ENCODE peak calls at places on chromosome 16, in seven cellular contexts. R is K562, J is HepG2, Z is H1, N is SK-N-SH, A is GM12878, T is GM12892. O is an unnamed sample.

GRCh38 chr16:75251280-75252048 is at the start of gene BCAR1:
- DNase-seq in A (no peak), J (peak), Z (peak), N (peak), T (peak), R (peak), O (peak)

GRCh38 chr16:57530104-57530522 is 6.3 kb downstream of the CCDC102A start:
- DNase-seq in Z (no peak), N (peak), A (no peak), J (peak), R (peak), T (peak), O (peak)

GRCh38 chr16:13136896-13137295 is 235.5 kb downstream of the SHISA9 start:
- DNase-seq in J (no peak), Z (no peak), T (no peak), N (no peak), R (no peak), A (no peak), O (no peak)

GRCh38 chr16:66621973-66622372 is 17.5 kb downstream of the CMTM3 start:
- DNase-seq in T (no peak), J (no peak), R (no peak), A (no peak), Z (no peak), N (no peak), O (no peak)

GRCh38 chr16:52050418-52050817 is 496.5 kb downstream of the TOX3 start:
- DNase-seq in T (no peak), N (no peak), R (no peak), J (peak), Z (no peak), A (no peak), O (no peak)

GRCh38 chr16:83351846-83352245 is 455.9 kb upstream of the HSBP1 start:
- DNase-seq in N (no peak), T (no peak), R (no peak), J (no peak), A (no peak), Z (no peak), O (no peak)

GRCh38 chr16:70573451-70574121 is 50.0 kb downstream of the SF3B3 start:
- DNase-seq in T (no peak), R (no peak), N (no peak), Z (no peak), A (no peak), J (peak), O (no peak)

GRCh38 chr16:2663553-2664521 is 18.5 kb upstream of the KCTD5 start:
- DNase-seq in J (no peak), T (no peak), Z (no peak), N (no peak), R (peak), A (no peak), O (no peak)

GRCh38 chr16:76265434-76266045 is 11.7 kb upstream of the CNTNAP4 start:
- DNase-seq in R (peak), N (peak), J (peak), T (no peak), A (no peak), Z (peak), O (no peak)

GRCh38 chr16:85216522-85217375 is 104.5 kb upstream of the CIBAR2 start:
- DNase-seq in A (no peak), J (no peak), Z (no peak), N (no peak), T (no peak), R (peak), O (no peak)

GRCh38 chr16:69727916-69728270 is 1.5 kb upstream of the NQO1 start:
- DNase-seq in R (no peak), T (no peak), Z (no peak), A (no peak), N (no peak), J (no peak), O (no peak)

GRCh38 chr16:59698341-59698979 is 964.3 kb upstream of the GOT2 start:
- DNase-seq in R (no peak), J (no peak), A (no peak), Z (no peak), T (no peak), N (no peak), O (no peak)

GRCh38 chr16:57986196-57986595 is 14.3 kb downstream of the ZNF319 start:
- DNase-seq in T (no peak), R (no peak), N (no peak), Z (no peak), J (no peak), A (no peak), O (no peak)

GRCh38 chr16:87602821-87603683 is 744 bp downstream of the JPH3 start:
- DNase-seq in T (no peak), R (no peak), N (peak), Z (no peak), J (no peak), A (no peak), O (no peak)

GRCh38 chr16:53549970-53550406 is 47.0 kb upstream of the AKTIP start:
- DNase-seq in N (peak), J (peak), R (peak), A (peak), T (peak), Z (peak), O (peak)

GRCh38 chr16:1731073-1731472 is 25.1 kb downstream of the MAPK8IP3 start:
- DNase-seq in A (no peak), T (no peak), R (no peak), J (no peak), Z (no peak), N (no peak), O (no peak)

GRCh38 chr16:47375423-47375822 is 85.4 kb downstream of the ITFG1 start:
- DNase-seq in J (no peak), R (no peak), N (no peak), Z (no peak), A (no peak), T (no peak), O (no peak)

GRCh38 chr16:80084614-80085013 is 456.2 kb upstream of the DYNLRB2 start:
- DNase-seq in A (no peak), Z (peak), R (peak), T (no peak), N (no peak), J (peak), O (no peak)

GRCh38 chr16:84511821-84512220 is 7.4 kb upstream of the MEAK7 start:
- DNase-seq in J (no peak), Z (no peak), T (no peak), A (no peak), N (no peak), R (no peak), O (no peak)

DNA sequence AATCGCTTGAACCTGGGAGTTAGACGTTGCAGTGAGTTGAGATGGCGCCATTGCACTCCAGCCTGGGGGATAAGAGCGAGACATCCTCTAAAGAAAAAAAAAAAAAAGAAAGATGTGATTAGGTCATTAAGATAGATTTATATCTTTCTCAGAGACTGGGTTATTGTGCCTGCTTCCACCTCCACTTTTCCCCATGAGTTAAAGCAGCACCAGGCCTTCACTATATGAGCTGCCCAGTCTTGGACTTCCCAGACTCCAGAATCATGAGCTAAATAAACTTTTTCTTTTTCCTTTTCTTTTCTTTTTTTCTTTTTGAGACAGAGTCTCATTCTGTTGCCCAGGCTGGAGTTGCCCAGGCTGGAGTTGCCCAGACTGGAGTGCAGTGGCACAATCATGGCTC is 19.4 kb upstream of the CDH1 start:
- DNase-seq in N (no peak), A (no peak), Z (no peak), R (no peak), T (no peak), J (no peak), O (no peak)
- TF ChIP-seq TAF1 in N (no peak), A (no peak), Z (no peak), R (no peak), T (no peak), J (no peak), O (no peak)

GRCh38 chr16:50438041-50438437 is 69.3 kb upstream of the BRD7 start:
- DNase-seq in J (peak), A (no peak), N (no peak), T (no peak), R (peak), Z (no peak), O (no peak)
- TF ChIP-seq TAF1 in J (no peak), A (no peak), N (no peak), T (no peak), R (no peak), Z (no peak), O (no peak)

GRCh38 chr16:55046146-55046460 is 115.4 kb downstream of the IRX5 start:
- DNase-seq in R (no peak), N (no peak), Z (no peak), J (no peak), T (no peak), A (no peak), O (no peak)

GRCh38 chr16:55047903-55048497 is 117.3 kb downstream of the IRX5 start:
- DNase-seq in Z (no peak), J (no peak), A (no peak), T (no peak), R (no peak), N (no peak), O (no peak)

GRCh38 chr16:55046513-55046912 is 115.8 kb downstream of the IRX5 start:
- DNase-seq in A (no peak), Z (no peak), T (no peak), J (no peak), R (no peak), N (no peak), O (no peak)

GRCh38 chr16:55047331-55047730 is 116.7 kb downstream of the IRX5 start:
- DNase-seq in Z (no peak), J (no peak), R (no peak), N (no peak), T (no peak), A (no peak), O (no peak)

GRCh38 chr16:55048745-55049144 is 118.1 kb downstream of the IRX5 start:
- DNase-seq in T (no peak), R (no peak), N (no peak), A (no peak), J (no peak), Z (no peak), O (no peak)
- TF ChIP-seq TAF1 in T (no peak), R (no peak), N (no peak), A (no peak), J (no peak), Z (no peak), O (no peak)

DNA sequence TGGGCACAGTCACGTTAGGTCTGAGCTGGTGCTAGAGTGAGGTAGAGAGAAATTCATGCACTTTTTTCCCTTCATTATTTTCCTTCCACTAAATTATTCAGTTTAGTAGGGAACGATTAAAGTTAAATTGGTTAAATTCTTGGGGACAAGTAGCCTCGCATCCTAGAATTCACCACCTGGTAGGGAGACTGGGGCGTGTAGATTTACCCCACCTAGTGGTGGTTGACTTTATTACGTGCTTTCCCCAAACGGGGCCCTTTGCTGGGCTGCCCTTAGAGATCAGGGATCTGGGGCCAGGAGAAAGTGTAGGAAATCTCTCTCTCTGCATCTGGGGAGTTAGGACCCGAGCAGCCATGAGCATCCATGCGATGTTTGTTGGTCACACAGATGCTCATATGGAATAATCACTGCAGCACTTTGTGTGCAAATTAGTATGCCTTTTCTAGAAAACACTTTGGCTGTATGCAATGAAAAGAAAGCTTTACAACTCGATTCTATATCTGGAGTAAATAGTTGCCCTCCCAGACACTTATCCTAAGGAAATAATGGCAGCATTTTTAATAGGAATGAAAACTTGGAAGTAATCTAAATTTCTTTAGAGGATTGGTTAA is 107.0 kb downstream of the PLCG2 start:
- DNase-seq in N (peak), R (peak), J (peak), A (no peak), T (peak), Z (peak), O (peak)
- TF ChIP-seq TAF1 in N (no peak), R (no peak), J (no peak), A (no peak), T (no peak), Z (no peak), O (no peak)

GRCh38 chr16:23072084-23072599 is 77.1 kb downstream of the USP31 start:
- DNase-seq in A (no peak), T (no peak), N (peak), R (no peak), J (no peak), Z (no peak), O (no peak)
- TF ChIP-seq TAF1 in A (no peak), T (no peak), N (no peak), R (no peak), J (no peak), Z (no peak), O (no peak)

GRCh38 chr16:81238296-81239011 is at the start of gene BCO1:
- DNase-seq in T (no peak), R (no peak), A (no peak), J (peak), N (no peak), Z (no peak), O (no peak)
- TF ChIP-seq TAF1 in T (no peak), R (no peak), A (no peak), J (no peak), N (no peak), Z (no peak), O (no peak)

DNA sequence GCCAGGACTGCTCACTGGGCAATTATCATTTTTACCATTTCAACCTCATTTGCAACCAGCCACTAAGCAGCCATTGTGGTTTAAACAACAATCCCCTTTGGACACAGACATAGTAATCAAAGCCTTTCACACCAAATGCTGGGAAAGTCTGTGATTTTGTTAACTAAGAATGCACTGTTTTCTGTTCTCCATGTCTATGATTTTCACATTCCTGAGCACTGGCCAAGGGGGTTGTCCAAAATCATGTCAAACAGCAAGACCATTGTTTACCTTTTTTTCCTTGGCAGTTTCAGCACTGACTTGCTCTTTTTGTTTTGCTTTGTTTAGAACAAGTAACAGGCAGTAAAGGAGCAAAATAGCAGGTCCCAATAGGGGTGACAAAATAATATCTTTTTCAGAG is 106.3 kb upstream of the SIAH1 start:
- DNase-seq in R (no peak), N (no peak), J (no peak), T (no peak), A (no peak), Z (no peak), O (no peak)
- TF ChIP-seq TAF1 in R (no peak), N (no peak), J (no peak), T (no peak), A (no peak), Z (no peak), O (no peak)